ENCODE peak calls at places on chromosomes 13 and 19, in five cellular contexts. Y, G, T, X and K are unnamed samples.

GRCh38 chr13:26651234-26651633 is 93.8 kb downstream of the WASF3 start:
- DNase-seq in Y (no peak), G (no peak), T (no peak), X (no peak), K (no peak)

GRCh38 chr13:102901615-102902305 is 55.9 kb downstream of the ERCC5 start:
- DNase-seq in Y (no peak), G (no peak), T (no peak), X (no peak), K (no peak)

GRCh38 chr13:108919036-108919907 is 289.9 kb downstream of the MYO16 start:
- DNase-seq in Y (no peak), G (no peak), T (no peak), X (no peak), K (no peak)

GRCh38 chr19:33377586-33378475 is 4.3 kb downstream of the CEBPG start:
- DNase-seq in Y (peak), G (no peak), T (no peak), X (no peak), K (no peak)

GRCh38 chr19:9881720-9882119 is 46.6 kb downstream of the PIN1 start:
- DNase-seq in Y (no peak), G (no peak), T (no peak), X (no peak), K (no peak)

GRCh38 chr19:6218497-6219146 is 61.2 kb downstream of the MLLT1 start:
- DNase-seq in Y (peak), G (peak), T (peak), X (peak), K (peak)

GRCh38 chr13:111388851-111389500 is 68.5 kb downstream of the TEX29 start:
- DNase-seq in Y (no peak), G (no peak), T (no peak), X (peak), K (no peak)

GRCh38 chr19:3324405-3324856 is 42.0 kb upstream of the NFIC start:
- DNase-seq in Y (no peak), G (no peak), T (peak), X (peak), K (peak)

GRCh38 chr19:35784401-35785086 is 9.2 kb downstream of the ARHGAP33 start:
- DNase-seq in Y (no peak), G (no peak), T (peak), X (no peak), K (peak)

GRCh38 chr19:54138777-54139256 is 1.3 kb downstream of the CNOT3 start:
- DNase-seq in Y (no peak), G (no peak), T (no peak), X (no peak), K (no peak)

GRCh38 chr19:3398114-3398899 is 31.9 kb downstream of the NFIC start:
- DNase-seq in Y (peak), G (no peak), T (peak), X (no peak), K (peak)